ENCODE peak calls at places on chromosomes 12 and 14, in nine cellular contexts. E is HT1080; M is right cardiac atrium; U is B cell; K is amniotic stem cell; F is Right ventricle myocardium superior; I is NT2/D1; V is HCEC 1CT; A is central memory CD4-positive, alpha-beta T cell. Q is an unnamed sample.

GRCh38 chr12:40691913-40692616 is at the start of gene CNTN1:
- DNase-seq in E (no peak), M (peak; percentile 57), U (no peak), K (no peak), F (peak; percentile 40), I (peak; percentile 84), V (peak; percentile 64), A (no peak), Q (no peak)

GRCh38 chr12:50665170-50665569 is 98.7 kb upstream of the ATF1 start:
- DNase-seq in E (no peak), M (no peak), U (no peak), K (no peak), F (no peak), I (no peak), V (no peak), A (no peak), Q (no peak)

GRCh38 chr14:20632831-20633771 is 8.4 kb downstream of the OR6S1 start:
- DNase-seq in E (peak; percentile 95), M (no peak), U (no peak), K (peak; percentile 43), F (no peak), I (no peak), V (peak; percentile 74), A (peak; percentile 65), Q (peak; percentile 86)

GRCh38 chr14:65910108-65910507 is 497.6 kb downstream of the FUT8 start:
- DNase-seq in E (peak; percentile 70), M (no peak), U (no peak), K (no peak), F (no peak), I (no peak), V (no peak), A (no peak), Q (peak; percentile 14)

GRCh38 chr14:77063581-77064289 is 34.3 kb upstream of the CIPC start:
- DNase-seq in E (no peak), M (no peak), U (no peak), K (no peak), F (no peak), I (no peak), V (no peak), A (no peak), Q (no peak)

GRCh38 chr14:74469548-74470518 is 23.3 kb downstream of the NPC2 start:
- DNase-seq in E (no peak), M (no peak), U (no peak), K (no peak), F (no peak), I (no peak), V (no peak), A (no peak), Q (no peak)

GRCh38 chr14:25837431-25837950 is 760.3 kb downstream of the NOVA1 start:
- DNase-seq in E (no peak), M (no peak), U (no peak), K (no peak), F (no peak), I (no peak), V (no peak), A (no peak), Q (no peak)

GRCh38 chr12:46825526-46826414 is at the start of gene SLC38A4:
- DNase-seq in E (no peak), M (peak; percentile 59), U (no peak), K (peak; percentile 2), F (peak; percentile 71), I (no peak), V (no peak), A (no peak), Q (peak; percentile 69)

GRCh38 chr12:27965411-27965810 is 7.1 kb downstream of the PTHLH start:
- DNase-seq in E (peak; percentile 62), M (no peak), U (no peak), K (no peak), F (no peak), I (no peak), V (peak; percentile 35), A (no peak), Q (peak; percentile 78)

GRCh38 chr12:241266-241665 is 21.4 kb downstream of the SLC6A13 start:
- DNase-seq in E (no peak), M (no peak), U (no peak), K (no peak), F (no peak), I (no peak), V (no peak), A (no peak), Q (no peak)

GRCh38 chr12:108323581-108323980 is 15.5 kb downstream of the CMKLR1 start:
- DNase-seq in E (no peak), M (no peak), U (no peak), K (no peak), F (no peak), I (no peak), V (no peak), A (no peak), Q (no peak)

GRCh38 chr14:51044961-51045360 is 49.9 kb downstream of the TRIM9 start:
- DNase-seq in E (no peak), M (no peak), U (no peak), K (no peak), F (no peak), I (no peak), V (no peak), A (no peak), Q (no peak)

GRCh38 chr14:49853572-49854375 is 1.2 kb upstream of the NEMF start:
- DNase-seq in E (peak; percentile 58), M (peak; percentile 86), U (peak; percentile 72), K (peak; percentile 46), F (peak; percentile 77), I (no peak), V (peak; percentile 55), A (peak; percentile 75), Q (peak; percentile 89)

GRCh38 chr14:59912443-59912842 is 7.5 kb upstream of the LRRC9 start:
- DNase-seq in E (no peak), M (no peak), U (no peak), K (no peak), F (no peak), I (no peak), V (no peak), A (no peak), Q (no peak)

GRCh38 chr14:64812412-64812811 is 67.3 kb downstream of the SPTB start:
- DNase-seq in E (no peak), M (no peak), U (peak; percentile 67), K (no peak), F (no peak), I (no peak), V (no peak), A (peak; percentile 45), Q (no peak)

GRCh38 chr12:123427036-123427769 is 9.3 kb downstream of the RILPL2 start:
- DNase-seq in E (no peak), M (no peak), U (peak; percentile 94), K (no peak), F (no peak), I (no peak), V (no peak), A (peak; percentile 74), Q (no peak)

GRCh38 chr12:2868986-2869385 is 8.0 kb downstream of the FOXM1 start:
- DNase-seq in E (no peak), M (no peak), U (no peak), K (no peak), F (no peak), I (no peak), V (peak; percentile 35), A (no peak), Q (peak; percentile 69)

GRCh38 chr12:14417717-14418116 is 52.2 kb downstream of the ATF7IP start:
- DNase-seq in E (no peak), M (peak; percentile 68), U (peak; percentile 53), K (peak; percentile 12), F (peak; percentile 71), I (peak; percentile 70), V (peak; percentile 60), A (peak; percentile 72), Q (peak; percentile 85)

GRCh38 chr12:11763760-11764520 is 114.5 kb downstream of the ETV6 start:
- DNase-seq in E (no peak), M (no peak), U (no peak), K (no peak), F (no peak), I (no peak), V (peak; percentile 71), A (no peak), Q (peak; percentile 49)

GRCh38 chr12:93922583-93923006 is 225.8 kb upstream of the PLXNC1 start:
- DNase-seq in E (no peak), M (no peak), U (no peak), K (no peak), F (no peak), I (no peak), V (no peak), A (no peak), Q (no peak)

GRCh38 chr12:19490908-19491307 is 51.6 kb downstream of the AEBP2 start:
- DNase-seq in E (no peak), M (no peak), U (no peak), K (no peak), F (no peak), I (no peak), V (no peak), A (no peak), Q (no peak)

GRCh38 chr12:55171445-55171844 is 45.2 kb downstream of the OR9K2 start:
- DNase-seq in E (no peak), M (no peak), U (no peak), K (no peak), F (no peak), I (no peak), V (no peak), A (no peak), Q (no peak)

GRCh38 chr12:83473408-83474095 is 786.8 kb downstream of the TMTC2 start:
- DNase-seq in E (peak; percentile 0), M (no peak), U (no peak), K (no peak), F (no peak), I (no peak), V (no peak), A (no peak), Q (no peak)

GRCh38 chr14:92973798-92974372 is 50.9 kb downstream of the CHGA start:
- DNase-seq in E (no peak), M (peak; percentile 69), U (no peak), K (no peak), F (no peak), I (no peak), V (no peak), A (no peak), Q (no peak)

GRCh38 chr12:123908884-123909807 is 63.5 kb downstream of the CCDC92 start:
- DNase-seq in E (no peak), M (no peak), U (no peak), K (no peak), F (no peak), I (no peak), V (no peak), A (no peak), Q (no peak)

GRCh38 chr12:56028511-56029165 is 7.8 kb downstream of the IKZF4 start:
- DNase-seq in E (peak; percentile 9), M (no peak), U (no peak), K (no peak), F (no peak), I (no peak), V (no peak), A (no peak), Q (no peak)

GRCh38 chr14:53151523-53151866 is 1.6 kb downstream of the DDHD1 start:
- DNase-seq in E (no peak), M (no peak), U (no peak), K (no peak), F (no peak), I (no peak), V (no peak), A (no peak), Q (no peak)

GRCh38 chr12:54173066-54173726 is 15.6 kb downstream of the SMUG1 start:
- DNase-seq in E (no peak), M (peak; percentile 68), U (no peak), K (peak; percentile 1), F (peak; percentile 60), I (no peak), V (no peak), A (no peak), Q (peak; percentile 56)

GRCh38 chr12:43988838-43989560 is 153.1 kb downstream of the TMEM117 start:
- DNase-seq in E (peak; percentile 48), M (no peak), U (no peak), K (no peak), F (no peak), I (no peak), V (peak; percentile 55), A (no peak), Q (peak; percentile 63)

GRCh38 chr14:69013943-69014782 is 35.1 kb upstream of the ACTN1 start:
- DNase-seq in E (peak; percentile 79), M (peak; percentile 83), U (no peak), K (no peak), F (peak; percentile 87), I (no peak), V (peak; percentile 53), A (no peak), Q (peak; percentile 71)

GRCh38 chr14:47619397-47619796 is 56.0 kb downstream of the MDGA2 start:
- DNase-seq in E (peak; percentile 87), M (no peak), U (no peak), K (no peak), F (no peak), I (no peak), V (no peak), A (no peak), Q (no peak)

Q was measured in ELR.